ENCODE peak calls at places on chromosomes 7 and 10, in eight cellular contexts. H, I, N, R, Y, W, P and J are unnamed samples.

GRCh38 chr7:39130740-39131538 is 153.2 kb downstream of the POU6F2 start:
- DNase-seq in N (no peak), Y (no peak), I (no peak), H (no peak), P (no peak), W (no peak), R (no peak), J (no peak)

GRCh38 chr10:101780818-101781654 is 2.2 kb downstream of the NPM3 start:
- DNase-seq in P (peak; percentile 84), N (no peak), W (peak; percentile 82), H (peak; percentile 94), I (peak; percentile 79), R (no peak), Y (peak; percentile 80), J (peak; percentile 65)

GRCh38 chr7:30837581-30837980 is 66.4 kb downstream of the MINDY4 start:
- DNase-seq in R (no peak), N (no peak), P (no peak), Y (no peak), I (no peak), H (no peak), W (no peak), J (no peak)

GRCh38 chr7:44083796-44084195 is 1.5 kb upstream of the POLM start:
- DNase-seq in R (no peak), P (no peak), I (no peak), W (no peak), N (no peak), H (no peak), Y (no peak), J (no peak)

GRCh38 chr7:104793066-104793465 is 220.9 kb upstream of the KMT2E start:
- DNase-seq in P (no peak), W (no peak), N (no peak), H (no peak), Y (no peak), R (no peak), I (no peak), J (no peak)

GRCh38 chr10:117133273-117134083 is 4.6 kb downstream of the VAX1 start:
- DNase-seq in I (no peak), Y (no peak), P (no peak), W (no peak), H (peak; percentile 40), R (no peak), N (no peak), J (no peak)

GRCh38 chr7:2166625-2167280 is 66.0 kb downstream of the MAD1L1 start:
- DNase-seq in N (no peak), Y (no peak), I (no peak), P (no peak), R (no peak), W (no peak), H (peak; percentile 49), J (no peak)

GRCh38 chr10:70513848-70514309 is 35.3 kb downstream of the PALD1 start:
- DNase-seq in Y (no peak), P (no peak), H (no peak), W (peak; percentile 63), R (no peak), N (no peak), I (no peak), J (peak; percentile 66)

GRCh38 chr10:114374141-114374791 is 30.0 kb downstream of the AFAP1L2 start:
- DNase-seq in N (no peak), H (peak; percentile 74), P (peak; percentile 46), Y (no peak), R (no peak), W (no peak), I (peak; percentile 6), J (no peak)

GRCh38 chr10:84296071-84296981 is 32.1 kb upstream of the CCSER2 start:
- DNase-seq in Y (no peak), W (no peak), P (no peak), H (no peak), N (peak; percentile 66), R (no peak), I (peak; percentile 81), J (no peak)

DNA sequence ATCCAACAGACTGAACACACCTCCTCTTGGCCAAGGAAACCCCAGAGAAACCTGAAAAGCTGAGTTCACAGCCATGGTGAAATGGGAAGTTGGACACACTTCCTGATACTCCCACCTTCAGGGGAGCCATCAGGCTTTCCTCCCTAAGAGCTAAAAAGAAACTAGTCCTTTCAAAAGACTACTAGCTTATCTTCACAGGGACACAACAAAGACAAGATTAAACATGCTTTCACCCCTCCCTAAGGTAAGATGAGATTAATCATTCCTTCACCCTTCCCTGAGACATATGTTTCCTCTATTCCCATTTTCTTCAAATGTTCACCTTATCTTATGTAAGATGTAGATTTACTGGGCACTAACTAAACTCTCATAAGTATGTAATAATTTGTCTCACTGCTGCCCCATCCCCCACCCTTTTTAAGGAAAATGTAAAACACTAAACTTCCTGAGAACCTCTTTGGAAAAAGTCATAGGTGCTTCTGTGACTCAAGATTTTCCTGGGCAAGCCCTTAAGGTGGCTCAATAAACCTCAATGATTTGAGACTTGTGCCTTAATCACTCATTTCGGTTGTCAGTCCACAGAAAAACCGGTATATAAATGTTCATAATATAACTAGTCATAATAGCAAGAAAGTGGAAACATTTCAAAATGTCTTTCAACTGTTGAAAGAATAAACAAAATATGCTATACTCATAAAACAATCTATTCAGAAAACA is 40.5 kb downstream of the HTR7 start:
- DNase-seq in R (no peak), P (no peak), W (no peak), Y (no peak), H (no peak), I (no peak), N (no peak), J (no peak)
- H2AFZ ChIP-seq in R (no peak overlapping the region), P (no peak overlapping the region), W (no peak overlapping the region), Y (no peak overlapping the region), H (no peak overlapping the region), I (no peak overlapping the region), N (no peak overlapping the region), J (no peak overlapping the region)

GRCh38 chr10:86824151-86824550 is 67.7 kb downstream of the BMPR1A start:
- DNase-seq in W (no peak), P (no peak), N (no peak), H (no peak), I (no peak), Y (no peak), R (no peak), J (no peak)
- H3K4me2 ChIP-seq in W (no peak overlapping the region), P (no peak overlapping the region), N (no peak overlapping the region), H (no peak overlapping the region), I (no peak overlapping the region), Y (no peak overlapping the region), R (no peak overlapping the region), J (no peak overlapping the region)

GRCh38 chr7:151963895-151964870 is 7.9 kb downstream of the GALNTL5 start:
- DNase-seq in R (no peak), W (no peak), Y (no peak), N (no peak), P (no peak), I (no peak), H (no peak), J (no peak)
- H2AFZ ChIP-seq in R (no peak overlapping the region), W (no peak overlapping the region), Y (no peak overlapping the region), N (no peak overlapping the region), P (no peak overlapping the region), I (no peak overlapping the region), H (no peak overlapping the region), J (no peak overlapping the region)

GRCh38 chr10:93071674-93072224 is 1.9 kb upstream of the CYP26A1 start:
- DNase-seq in W (no peak), I (peak; percentile 49), H (peak; percentile 80), P (peak; percentile 48), Y (no peak), N (no peak), R (peak; percentile 74), J (peak; percentile 55)

GRCh38 chr10:93072713-93073538 is 767 bp upstream of the CYP26A1 start:
- DNase-seq in N (no peak), Y (no peak), P (no peak), W (no peak), H (peak; percentile 42), I (peak; percentile 12), R (no peak), J (peak; percentile 16)

GRCh38 chr10:93073539-93074136 is at the start of gene CYP26A1:
- DNase-seq in P (no peak), N (no peak), W (no peak), I (peak; percentile 22), H (peak; percentile 64), R (no peak), Y (no peak), J (peak; percentile 77)

GRCh38 chr10:93071177-93071472 is 2.6 kb upstream of the CYP26A1 start:
- DNase-seq in P (no peak), Y (no peak), I (no peak), R (no peak), W (no peak), N (no peak), H (peak; percentile 33), J (no peak)

DNA sequence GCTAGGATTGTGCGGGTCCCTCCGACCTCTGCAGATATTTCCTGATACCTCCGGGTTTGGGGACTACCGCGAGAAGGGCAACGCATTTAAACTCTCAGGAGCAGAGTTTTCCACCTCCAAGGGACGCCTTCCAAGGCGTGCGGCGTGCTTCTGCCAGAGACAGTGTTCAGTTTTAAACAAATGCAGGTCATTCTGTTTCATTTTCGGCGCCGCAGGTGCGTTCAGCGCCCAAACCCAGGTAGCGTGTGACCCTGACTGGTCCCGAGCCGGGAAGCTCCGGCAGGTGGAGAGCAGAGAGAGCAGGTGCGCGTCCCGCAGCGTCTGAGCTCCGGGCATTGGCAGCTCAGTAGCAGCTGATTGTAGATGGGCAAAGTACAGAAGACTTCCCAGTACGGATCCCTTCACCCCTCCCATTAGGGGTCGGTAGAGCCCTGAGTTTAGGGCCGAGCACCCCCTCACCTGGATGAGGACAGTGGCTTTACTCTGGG is 1.4 kb upstream of the CYP26A1 start:
- DNase-seq in Y (no peak), N (no peak), R (no peak), P (no peak), H (no peak), W (no peak), I (peak; percentile 18), J (peak; percentile 94)
- H3K4me2 ChIP-seq in Y (peak overlapping the region; percentile 46), N (peak overlapping the region; percentile 75), R (peak overlapping the region; percentile 92), P (peak overlapping the region; percentile 97), H (peak overlapping the region; percentile 80), W (no peak overlapping the region), I (peak overlapping the region; percentile 35), J (peak overlapping the region; percentile 90)

GRCh38 chr7:124671976-124672375 is 93.6 kb downstream of the GPR37 start:
- DNase-seq in I (no peak), R (no peak), H (no peak), P (no peak), Y (no peak), N (no peak), W (no peak), J (no peak)
- H2AFZ ChIP-seq in I (no peak overlapping the region), R (no peak overlapping the region), H (no peak overlapping the region), P (no peak overlapping the region), Y (no peak overlapping the region), N (no peak overlapping the region), W (no peak overlapping the region), J (no peak overlapping the region)

GRCh38 chr7:111407258-111407657 is 155.0 kb downstream of the IMMP2L start:
- DNase-seq in I (no peak), Y (no peak), R (no peak), P (no peak), H (no peak), W (no peak), N (no peak), J (no peak)

GRCh38 chr7:111409714-111410422 is 152.4 kb downstream of the IMMP2L start:
- DNase-seq in W (no peak), H (no peak), Y (no peak), P (no peak), N (peak; percentile 71), I (peak; percentile 57), R (no peak), J (no peak)

GRCh38 chr7:111405621-111406020 is 156.7 kb downstream of the IMMP2L start:
- DNase-seq in P (no peak), N (no peak), W (no peak), Y (no peak), R (no peak), H (no peak), I (no peak), J (no peak)

GRCh38 chr7:111410899-111411298 is 151.4 kb downstream of the IMMP2L start:
- DNase-seq in I (no peak), N (no peak), P (no peak), H (no peak), Y (no peak), R (no peak), W (no peak), J (no peak)

GRCh38 chr7:111408726-111409125 is 153.6 kb downstream of the IMMP2L start:
- DNase-seq in H (no peak), Y (no peak), P (no peak), N (no peak), W (no peak), I (no peak), R (no peak), J (peak; percentile 71)
- H3K4me2 ChIP-seq in H (no peak overlapping the region), Y (no peak overlapping the region), P (no peak overlapping the region), N (no peak overlapping the region), W (no peak overlapping the region), I (no peak overlapping the region), R (no peak overlapping the region), J (peak overlapping the region; percentile 22)